ENCODE peak calls at places on chromosome 17, in five cellular contexts. K is upper lobe of left lung, Q is GM12878, L is HepG2, S is K562. D is an unnamed sample.

GRCh38 chr17:48335858-48336500 is 94.0 kb downstream of the SKAP1 start:
- ATAC-seq in Q (peak; percentile 75), K (peak; percentile 54), S (peak; percentile 65), L (no peak), D (no peak)

GRCh38 chr17:38730526-38731379 is 612 bp downstream of the CISD3 start:
- ATAC-seq in L (peak; percentile 78), K (peak; percentile 22), Q (peak; percentile 7), S (peak; percentile 1), D (peak; percentile 56)

GRCh38 chr17:73650147-73650546 is 5.9 kb upstream of the SDK2 start:
- ATAC-seq in L (peak; percentile 62), S (no peak), Q (no peak), K (no peak), D (no peak)

GRCh38 chr17:1344521-1344920 is 55.5 kb downstream of the YWHAE start:
- ATAC-seq in K (no peak), Q (no peak), L (no peak), S (no peak), D (no peak)

GRCh38 chr17:45170976-45171337 is 9.3 kb downstream of the HEXIM2 start:
- ATAC-seq in Q (no peak), S (peak; percentile 33), K (peak; percentile 91), L (peak; percentile 0), D (peak; percentile 90)

GRCh38 chr17:47720196-47720595 is 12.8 kb upstream of the TBX21 start:
- ATAC-seq in K (no peak), L (no peak), Q (no peak), S (no peak), D (no peak)

GRCh38 chr17:74981318-74981978 is 6.0 kb upstream of the CDR2L start:
- ATAC-seq in L (peak; percentile 5), Q (peak; percentile 21), S (peak; percentile 21), K (no peak), D (peak; percentile 4)

GRCh38 chr17:12667299-12667958 is 1.7 kb downstream of the MYOCD start:
- ATAC-seq in Q (peak; percentile 67), K (no peak), L (peak; percentile 67), S (peak; percentile 47), D (peak; percentile 72)

GRCh38 chr17:44987883-44988195 is 19.7 kb upstream of the C1QL1 start:
- ATAC-seq in Q (peak; percentile 23), K (peak; percentile 12), S (no peak), L (no peak), D (no peak)

GRCh38 chr17:65503557-65503956 is 57.9 kb downstream of the AXIN2 start:
- ATAC-seq in K (no peak), L (peak; percentile 35), S (no peak), Q (no peak), D (no peak)

GRCh38 chr17:79036609-79037008 is 12.6 kb downstream of the C1QTNF1 start:
- ATAC-seq in L (no peak), S (no peak), Q (no peak), K (peak; percentile 43), D (peak; percentile 38)

GRCh38 chr17:80068301-80069160 is 32.1 kb downstream of the CCDC40 start:
- ATAC-seq in Q (no peak), L (peak; percentile 75), K (peak; percentile 82), S (peak; percentile 75), D (peak; percentile 65)

GRCh38 chr17:17468217-17469010 is 8.4 kb upstream of the MED9 start:
- ATAC-seq in Q (no peak), K (no peak), S (no peak), L (no peak), D (no peak)

GRCh38 chr17:13601317-13601775 is 383 bp downstream of the HS3ST3A1 start:
- ATAC-seq in K (peak; percentile 47), S (peak; percentile 46), Q (no peak), L (peak; percentile 68), D (no peak)

GRCh38 chr17:75013077-75013391 is 564 bp downstream of the MRPL58 start:
- ATAC-seq in S (peak; percentile 9), Q (peak; percentile 5), K (no peak), L (peak; percentile 1), D (no peak)

GRCh38 chr17:77686903-77687302 is 271.6 kb upstream of the TNRC6C start:
- ATAC-seq in S (no peak), Q (no peak), L (no peak), K (no peak), D (no peak)

GRCh38 chr17:43562679-43563146 is 16.6 kb upstream of the ETV4 start:
- ATAC-seq in L (peak; percentile 53), K (no peak), Q (no peak), S (no peak), D (peak; percentile 39)

GRCh38 chr17:56679148-56679766 is 85.8 kb downstream of the NOG start:
- ATAC-seq in Q (peak; percentile 67), L (peak; percentile 87), K (peak; percentile 72), S (peak; percentile 77), D (no peak)

GRCh38 chr17:76627510-76627909 is 16.0 kb downstream of the ST6GALNAC1 start:
- ATAC-seq in S (no peak), Q (no peak), L (no peak), K (no peak), D (no peak)

GRCh38 chr17:3688852-3689261 is 7.1 kb downstream of the P2RX5 start:
- ATAC-seq in K (peak; percentile 41), Q (no peak), S (no peak), L (peak; percentile 14), D (no peak)

GRCh38 chr17:28705074-28705659 is 6.5 kb downstream of the PROCA1 start:
- ATAC-seq in K (no peak), Q (no peak), L (no peak), S (no peak), D (no peak)

GRCh38 chr17:80831481-80831880 is 160.2 kb upstream of the CHMP6 start:
- ATAC-seq in K (no peak), Q (no peak), S (no peak), L (no peak), D (no peak)

GRCh38 chr17:3796110-3796821 is 4.7 kb downstream of the ITGAE start:
- ATAC-seq in S (no peak), K (peak; percentile 18), L (no peak), Q (peak; percentile 86), D (no peak)

GRCh38 chr17:5049314-5049819 is 14.1 kb upstream of the SLC52A1 start:
- ATAC-seq in L (no peak), K (no peak), S (no peak), Q (peak; percentile 66), D (no peak)

GRCh38 chr17:66443601-66444000 is 141.2 kb downstream of the PRKCA start:
- ATAC-seq in Q (no peak), S (no peak), K (no peak), L (no peak), D (no peak)

GRCh38 chr17:2101448-2102257 is 46.8 kb downstream of the HIC1 start:
- ATAC-seq in K (peak; percentile 36), L (no peak), S (no peak), Q (peak; percentile 23), D (no peak)

GRCh38 chr17:2170023-2170422 is 115.1 kb downstream of the HIC1 start:
- ATAC-seq in K (no peak), Q (peak; percentile 90), L (peak; percentile 61), S (peak; percentile 82), D (no peak)

GRCh38 chr17:8740486-8740885 is 4.2 kb downstream of the CCDC42 start:
- ATAC-seq in K (no peak), L (no peak), S (peak; percentile 60), Q (no peak), D (no peak)

GRCh38 chr17:3502466-3502865 is 26.7 kb downstream of the ASPA start:
- ATAC-seq in Q (no peak), S (no peak), L (no peak), K (no peak), D (no peak)

GRCh38 chr17:7497228-7497627 is 13.1 kb downstream of the POLR2A start:
- ATAC-seq in Q (no peak), K (peak; percentile 80), S (no peak), L (no peak), D (peak; percentile 31)

GRCh38 chr17:71845354-71845753 is 275.5 kb upstream of the SOX9 start:
- ATAC-seq in L (no peak), K (no peak), S (no peak), Q (no peak), D (no peak)

GRCh38 chr17:27367121-27367981 is 73.4 kb downstream of the WSB1 start:
- ATAC-seq in Q (no peak), K (no peak), L (peak; percentile 79), S (peak; percentile 32), D (no peak)

GRCh38 chr17:67514998-67515397 is 137.9 kb downstream of the PITPNC1 start:
- ATAC-seq in L (no peak), K (no peak), S (no peak), Q (peak; percentile 80), D (no peak)

GRCh38 chr17:73718912-73719311 is 74.7 kb upstream of the SDK2 start:
- ATAC-seq in Q (no peak), K (no peak), S (no peak), L (peak; percentile 57), D (no peak)

DNA sequence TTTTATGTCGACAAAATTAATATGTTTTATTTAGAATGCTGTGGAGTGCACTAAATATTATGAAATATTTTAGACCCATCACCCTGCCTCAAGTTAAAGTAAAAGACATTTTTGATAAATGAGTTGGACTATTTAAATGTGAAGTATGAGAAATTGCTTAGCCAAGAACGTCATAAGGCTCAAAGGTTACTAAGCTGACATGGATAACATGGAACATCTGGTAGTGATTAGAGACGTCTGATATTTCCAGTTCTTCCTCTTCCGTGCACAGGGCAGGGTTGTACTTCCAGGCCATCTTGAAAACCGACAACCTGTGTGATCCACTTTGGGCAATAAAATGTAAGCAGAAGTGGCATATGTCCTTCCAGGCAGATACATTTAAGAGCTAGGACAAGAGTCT is 7.2 kb upstream of the CCL8 start:
- ATAC-seq in S (no peak), K (peak; percentile 47), L (no peak), Q (no peak), D (peak; percentile 79)
- TF ChIP-seq EP300 in S (no peak), K (no peak), L (no peak), Q (no peak), D (no peak)

GRCh38 chr17:40417609-40418427 is at the start of gene TOP2A:
- ATAC-seq in L (peak; percentile 90), Q (peak; percentile 97), S (peak; percentile 94), K (peak; percentile 99), D (peak; percentile 100)
- TF ChIP-seq POLR2AphosphoS5 in L (peak; percentile 91), Q (peak; percentile 78), S (peak; percentile 64), K (peak; percentile 36), D (peak; percentile 8)

GRCh38 chr17:35774499-35774898 is 13.8 kb downstream of the C17orf50 start:
- ATAC-seq in S (no peak), Q (no peak), K (no peak), L (no peak), D (peak; percentile 83)

GRCh38 chr17:35775583-35775982 is 14.9 kb downstream of the C17orf50 start:
- ATAC-seq in Q (no peak), L (no peak), K (no peak), S (no peak), D (no peak)

GRCh38 chr17:35773674-35774425 is 13.2 kb downstream of the C17orf50 start:
- ATAC-seq in L (peak; percentile 30), Q (no peak), S (peak; percentile 42), K (no peak), D (peak; percentile 1)

GRCh38 chr17:35773129-35773528 is 12.4 kb downstream of the C17orf50 start:
- ATAC-seq in K (no peak), S (peak; percentile 23), L (no peak), Q (no peak), D (no peak)

GRCh38 chr17:35775039-35775438 is 14.4 kb downstream of the C17orf50 start:
- ATAC-seq in L (no peak), Q (no peak), K (no peak), S (no peak), D (no peak)
- TF ChIP-seq CTCF in L (no peak), Q (no peak), K (no peak), S (no peak), D (no peak)

GRCh38 chr17:57954421-57955182 is 610 bp downstream of the CUEDC1 start:
- ATAC-seq in Q (no peak), K (peak; percentile 66), L (peak; percentile 39), S (peak; percentile 20), D (peak; percentile 78)
- TF ChIP-seq EP300 in Q (no peak), K (no peak), L (no peak), S (no peak), D (no peak)

D was measured in gastroesophageal sphincter.